ENCODE peak calls at places on chromosomes 7 and 10, in six cellular contexts. A is A549, Z is WERI-Rb-1, Y is heart right ventricle, N is IMR-90, G is brain microvascular endothelial cell. I is an unnamed sample.

GRCh38 chr7:98105942-98106544 is 619 bp upstream of the LMTK2 start:
- DNase-seq in A (no peak), Z (no peak), Y (no peak), N (no peak), G (no peak), I (peak)

GRCh38 chr10:123556736-123557135 is 109.4 kb upstream of the GPR26 start:
- DNase-seq in A (no peak), Z (no peak), Y (no peak), N (no peak), G (no peak), I (no peak)

GRCh38 chr10:125840406-125840805 is 17.1 kb downstream of the BCCIP start:
- DNase-seq in A (no peak), Z (no peak), Y (no peak), N (no peak), G (no peak), I (no peak)

GRCh38 chr10:102578782-102579181 is 65.5 kb upstream of the TRIM8 start:
- DNase-seq in A (peak), Z (no peak), Y (no peak), N (no peak), G (no peak), I (no peak)

GRCh38 chr10:6607778-6608177 is 27.7 kb upstream of the PRKCQ start:
- DNase-seq in A (no peak), Z (no peak), Y (no peak), N (no peak), G (no peak), I (no peak)

GRCh38 chr7:106604303-106604918 is 56.5 kb downstream of the CCDC71L start:
- DNase-seq in A (no peak), Z (no peak), Y (no peak), N (no peak), G (no peak), I (no peak)

GRCh38 chr7:34158754-34159153 is 253.4 kb downstream of the BMPER start:
- DNase-seq in A (peak), Z (peak), Y (no peak), N (peak), G (no peak), I (no peak)

GRCh38 chr10:109678857-109679256 is 244.5 kb downstream of the XPNPEP1 start:
- DNase-seq in A (no peak), Z (no peak), Y (no peak), N (no peak), G (no peak), I (no peak)

GRCh38 chr7:111531993-111532392 is 30.3 kb downstream of the IMMP2L start:
- DNase-seq in A (no peak), Z (no peak), Y (no peak), N (no peak), G (no peak), I (no peak)

GRCh38 chr10:103612462-103613365 is 119.2 kb downstream of the NEURL1 start:
- DNase-seq in A (no peak), Z (no peak), Y (no peak), N (peak), G (peak), I (no peak)

GRCh38 chr7:87060288-87060537 is 759 bp upstream of the ELAPOR2 start:
- DNase-seq in A (no peak), Z (no peak), Y (no peak), N (no peak), G (no peak), I (no peak)
- H3K27ac ChIP-seq in A (no peak), Z (peak), Y (no peak), N (no peak), G (no peak), I (no peak)

GRCh38 chr10:119030421-119031250 is 1.1 kb downstream of the NANOS1 start:
- DNase-seq in A (peak), Z (peak), Y (peak), N (peak), G (peak), I (peak)
- TF ChIP-seq CTCF in A (peak), Z (peak), Y (no peak), N (no peak), G (no peak), I (peak)

DNA sequence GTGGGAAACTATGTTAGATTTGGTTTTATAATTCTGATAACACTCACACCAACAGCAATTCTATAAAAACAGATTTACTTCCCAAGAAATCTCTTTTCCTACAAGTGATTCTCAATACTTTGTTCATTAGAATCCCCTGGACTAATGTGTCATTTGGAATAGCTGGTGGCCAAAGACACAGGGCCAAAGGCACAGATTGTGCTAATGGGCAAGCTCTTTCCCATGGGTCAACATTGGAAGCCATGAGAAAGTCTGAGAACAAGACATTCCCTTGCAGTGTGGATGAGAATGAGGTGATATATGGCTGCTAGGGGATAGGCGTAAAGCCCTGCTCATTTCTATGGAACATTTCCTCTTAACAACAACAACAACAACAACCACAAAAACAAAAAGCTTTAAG is 153.8 kb downstream of the AMPH start:
- DNase-seq in A (no peak), Z (no peak), Y (no peak), N (no peak), G (no peak), I (no peak)
- H3K27ac ChIP-seq in A (no peak), Z (no peak), Y (no peak), N (no peak), G (no peak), I (no peak)

DNA sequence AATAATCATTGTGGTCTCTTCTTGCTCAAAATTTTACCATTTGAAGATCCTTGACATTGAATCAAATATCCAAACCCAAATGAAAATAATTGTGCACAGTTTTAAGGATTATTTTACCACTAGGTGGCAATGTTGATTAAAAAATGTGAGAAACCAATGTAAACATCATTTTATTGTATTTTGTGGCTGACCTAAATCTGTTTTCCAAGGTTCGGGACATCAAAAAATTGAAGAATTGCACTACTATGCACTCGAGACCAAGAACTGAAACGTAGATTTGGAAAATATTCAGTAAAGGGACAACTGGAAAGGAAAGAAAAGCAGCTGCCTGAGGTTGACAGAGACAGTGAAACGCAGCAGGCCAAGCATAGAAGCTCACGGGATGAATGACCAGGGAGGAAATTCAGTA is 259.3 kb downstream of the SNX13 start:
- DNase-seq in A (peak), Z (no peak), Y (no peak), N (peak), G (no peak), I (no peak)
- TF ChIP-seq CTCF in A (peak), Z (no peak), Y (peak), N (peak), G (no peak), I (no peak)

GRCh38 chr10:58453098-58453497 is 59.6 kb upstream of the BICC1 start:
- DNase-seq in A (no peak), Z (no peak), Y (peak), N (no peak), G (no peak), I (no peak)

GRCh38 chr10:58448121-58448935 is 63.1 kb downstream of the TFAM start:
- DNase-seq in A (no peak), Z (no peak), Y (no peak), N (no peak), G (no peak), I (no peak)

GRCh38 chr10:58456180-58456579 is 56.5 kb upstream of the BICC1 start:
- DNase-seq in A (no peak), Z (no peak), Y (no peak), N (no peak), G (no peak), I (no peak)

GRCh38 chr10:58451490-58451889 is 61.2 kb upstream of the BICC1 start:
- DNase-seq in A (no peak), Z (no peak), Y (no peak), N (no peak), G (no peak), I (no peak)
- H3K27ac ChIP-seq in A (no peak), Z (no peak), Y (no peak), N (no peak), G (no peak), I (no peak)

GRCh38 chr7:101941481-101942383 is 124.3 kb downstream of the CUX1 start:
- DNase-seq in A (peak), Z (no peak), Y (peak), N (peak), G (peak), I (peak)
- TF ChIP-seq CTCF in A (no peak), Z (no peak), Y (no peak), N (no peak), G (no peak), I (no peak)

GRCh38 chr10:96708456-96708855 is 11.9 kb downstream of the PIK3AP1 start:
- DNase-seq in A (no peak), Z (no peak), Y (no peak), N (no peak), G (no peak), I (no peak)
- H3K27ac ChIP-seq in A (no peak), Z (no peak), Y (no peak), N (no peak), G (no peak), I (no peak)

DNA sequence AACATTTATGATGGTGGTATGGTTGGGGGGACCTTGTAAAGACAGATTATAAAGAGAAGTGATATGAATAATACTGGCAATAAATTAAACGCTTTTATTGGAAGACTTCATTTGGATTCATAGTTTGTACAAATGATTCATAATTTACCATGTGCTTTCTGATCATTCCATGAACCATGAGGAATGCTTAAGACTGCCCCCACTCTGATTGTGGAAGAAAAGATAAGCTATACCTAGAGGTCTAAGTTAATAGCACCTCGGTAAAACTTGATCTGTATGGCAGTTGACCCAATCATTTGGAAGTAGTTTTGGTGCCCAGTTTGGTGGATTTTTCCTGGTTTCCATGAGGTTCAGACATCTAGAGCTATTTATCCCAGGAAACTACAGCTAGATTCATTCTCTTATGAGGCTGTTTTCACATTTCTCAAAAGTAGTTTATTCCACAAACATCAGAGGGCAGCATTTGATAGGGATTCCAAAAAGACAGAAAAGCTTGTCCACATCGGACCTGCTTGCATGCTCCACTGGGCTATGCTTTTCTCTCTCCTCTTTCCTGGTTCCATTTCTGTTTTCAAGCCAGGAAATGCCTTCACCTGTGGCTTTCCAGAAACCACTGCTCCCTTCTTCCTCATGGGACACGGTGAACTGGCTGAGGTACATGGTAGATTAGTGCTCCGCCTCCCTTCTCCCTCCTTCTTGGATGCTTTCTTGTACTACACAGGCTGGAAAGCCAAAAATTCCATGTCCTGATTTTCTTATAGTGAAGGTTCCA is 29.2 kb downstream of the TFAM start:
- DNase-seq in A (peak), Z (no peak), Y (peak), N (peak), G (peak), I (peak)
- TF ChIP-seq CTCF in A (peak), Z (no peak), Y (no peak), N (peak), G (peak), I (peak)

I was measured in RWPE1.